ENCODE peak calls at places on chromosomes 7 and 10, in eight cellular contexts. T, Z, S, Q, J, U, W and D are unnamed samples.

GRCh38 chr7:98993024-98993897 is 114.9 kb downstream of the TRRAP start:
- DNase-seq in T (no peak), S (no peak), Q (no peak), Z (no peak), W (no peak), U (no peak), J (no peak), D (no peak)

GRCh38 chr7:113085781-113086390 is 741 bp downstream of the GPR85 start:
- DNase-seq in U (no peak), S (no peak), Q (peak; percentile 11), J (no peak), W (no peak), Z (no peak), T (no peak), D (no peak)

GRCh38 chr10:24858908-24859270 is 93.5 kb downstream of the PRTFDC1 start:
- DNase-seq in Q (no peak), T (no peak), U (no peak), S (no peak), W (no peak), Z (no peak), J (no peak), D (no peak)

GRCh38 chr7:4702961-4703512 is 20.9 kb downstream of the FOXK1 start:
- DNase-seq in U (no peak), S (no peak), Q (no peak), J (no peak), W (no peak), Z (no peak), T (no peak), D (no peak)

GRCh38 chr7:54907981-54908380 is 110.8 kb upstream of the EGFR start:
- DNase-seq in Z (no peak), T (no peak), J (no peak), Q (no peak), W (no peak), S (no peak), U (no peak), D (no peak)

GRCh38 chr7:138843632-138844580 is 45.9 kb upstream of the ATP6V0A4 start:
- DNase-seq in J (no peak), S (no peak), W (no peak), U (no peak), Q (no peak), Z (no peak), T (no peak), D (no peak)

GRCh38 chr10:132898391-132899053 is 43.8 kb downstream of the CFAP46 start:
- DNase-seq in Q (no peak), U (no peak), T (no peak), J (no peak), W (no peak), S (no peak), Z (no peak), D (no peak)

GRCh38 chr10:49283491-49283890 is 15.5 kb upstream of the C10orf71 start:
- DNase-seq in U (no peak), Q (no peak), W (no peak), Z (no peak), T (no peak), J (no peak), S (no peak), D (no peak)

GRCh38 chr10:100519321-100520051 is at the start of gene SEC31B:
- DNase-seq in W (no peak), T (no peak), Z (peak; percentile 30), U (no peak), Q (no peak), J (no peak), S (no peak), D (no peak)

GRCh38 chr10:11280187-11280932 is 262.7 kb downstream of the CELF2 start:
- DNase-seq in T (no peak), J (no peak), Q (no peak), U (no peak), S (no peak), Z (no peak), W (no peak), D (no peak)

GRCh38 chr7:139767561-139767982 is 10.2 kb downstream of the HIPK2 start:
- DNase-seq in U (no peak), Q (no peak), T (no peak), Z (no peak), S (peak; percentile 71), W (peak; percentile 72), J (no peak), D (no peak)

GRCh38 chr7:132518102-132518838 is 58.0 kb downstream of the PLXNA4 start:
- DNase-seq in S (peak; percentile 48), Q (no peak), U (no peak), W (peak; percentile 13), J (no peak), T (peak; percentile 21), Z (no peak), D (no peak)

GRCh38 chr10:13862541-13863233 is 275.9 kb downstream of the PRPF18 start:
- DNase-seq in S (no peak), J (no peak), U (no peak), Q (no peak), T (no peak), Z (no peak), W (no peak), D (no peak)

GRCh38 chr7:66187894-66188293 is 17.2 kb upstream of the TPST1 start:
- DNase-seq in Z (no peak), J (no peak), U (peak; percentile 85), S (no peak), W (no peak), Q (no peak), T (peak; percentile 92), D (no peak)

GRCh38 chr10:58511765-58512469 is 755 bp upstream of the BICC1 start:
- DNase-seq in Z (no peak), Q (no peak), W (no peak), U (no peak), J (no peak), S (no peak), T (peak; percentile 12), D (no peak)

GRCh38 chr7:48962821-48963505 is 38.6 kb downstream of the CDC14C start:
- DNase-seq in U (peak; percentile 8), S (no peak), J (peak; percentile 25), Z (no peak), W (no peak), T (no peak), Q (no peak), D (peak; percentile 55)

GRCh38 chr7:33968591-33968990 is 63.3 kb downstream of the BMPER start:
- DNase-seq in Q (no peak), T (no peak), J (no peak), Z (no peak), U (no peak), W (no peak), S (no peak), D (no peak)

GRCh38 chr10:31142026-31142425 is 110.4 kb upstream of the ZNF438 start:
- DNase-seq in J (peak; percentile 12), T (peak; percentile 70), U (peak; percentile 64), S (no peak), Z (no peak), W (peak; percentile 72), Q (no peak), D (peak; percentile 93)

GRCh38 chr7:91556956-91557650 is 292.9 kb downstream of the FZD1 start:
- DNase-seq in Z (no peak), T (no peak), U (no peak), Q (no peak), J (no peak), W (no peak), S (no peak), D (no peak)

GRCh38 chr7:44650242-44650641 is 43.8 kb downstream of the OGDH start:
- DNase-seq in S (no peak), U (no peak), T (no peak), Z (no peak), W (no peak), J (no peak), Q (no peak), D (no peak)

GRCh38 chr7:124773339-124773738 is 7.7 kb upstream of the GPR37 start:
- DNase-seq in Z (no peak), U (no peak), T (no peak), S (no peak), J (no peak), Q (no peak), W (no peak), D (no peak)

GRCh38 chr7:81698965-81699364 is 70.9 kb downstream of the HGF start:
- DNase-seq in W (no peak), S (no peak), Q (no peak), U (no peak), J (no peak), T (no peak), Z (no peak), D (no peak)

GRCh38 chr7:20299647-20300312 is 30.9 kb upstream of the ITGB8 start:
- DNase-seq in S (no peak), J (no peak), T (peak; percentile 35), W (peak; percentile 64), Q (no peak), Z (no peak), U (peak; percentile 21), D (no peak)

GRCh38 chr7:3942778-3943177 is 641.7 kb downstream of the SDK1 start:
- DNase-seq in J (no peak), Z (no peak), U (no peak), Q (no peak), S (no peak), T (no peak), W (no peak), D (no peak)

GRCh38 chr7:114922652-114923402 is 933 bp downstream of the MDFIC start:
- DNase-seq in W (peak; percentile 65), J (no peak), T (peak; percentile 52), Q (no peak), S (peak; percentile 76), Z (peak; percentile 77), U (no peak), D (no peak)

GRCh38 chr10:44651395-44651661 is 259.8 kb upstream of the TMEM72 start:
- DNase-seq in Q (no peak), S (no peak), Z (no peak), W (peak; percentile 28), J (no peak), U (no peak), T (no peak), D (no peak)

GRCh38 chr7:33901847-33902246 is 3.5 kb upstream of the BMPER start:
- DNase-seq in J (no peak), T (no peak), S (no peak), W (no peak), Z (no peak), U (no peak), Q (no peak), D (no peak)

GRCh38 chr7:151078233-151079040 is 2.2 kb downstream of the FASTK start:
- DNase-seq in S (no peak), U (no peak), T (peak; percentile 30), W (no peak), Q (no peak), J (no peak), Z (no peak), D (no peak)

GRCh38 chr7:55177068-55177530 is 158.3 kb downstream of the EGFR start:
- DNase-seq in T (peak; percentile 57), U (no peak), Z (no peak), S (no peak), W (no peak), J (no peak), Q (no peak), D (no peak)

GRCh38 chr10:4061441-4061951 is 276.5 kb upstream of the KLF6 start:
- DNase-seq in Q (no peak), T (no peak), J (no peak), S (no peak), Z (no peak), U (no peak), W (peak; percentile 8), D (no peak)